ENCODE peak calls at places on chromosome 15, in six cellular contexts. One of them, this sample, is unnamed.

GRCh38 chr15:70535071-70535954 is 228.0 kb downstream of the UACA start:
- DNase-seq in memory B cell: no peak
- DNase-seq in stimulated activated CD4-positive, alpha-beta T cell treated with anti-CD3 and anti-CD28 coated beads, Interleukin-2, amount 100 ng/mL, for 48 hours: peak
- DNase-seq in skeletal muscle cell: no peak
- DNase-seq in LHCN-M2: no peak
- DNase-seq in activated naive CD8-positive, alpha-beta T cell treated with anti-CD3 and anti-CD28 coated beads for 36 hours: peak
- DNase-seq in this sample: no peak

GRCh38 chr15:49624046-49624445 is 3.2 kb downstream of the DTWD1 start:
- DNase-seq in skeletal muscle cell: no peak
- DNase-seq in memory B cell: no peak
- DNase-seq in activated naive CD8-positive, alpha-beta T cell treated with anti-CD3 and anti-CD28 coated beads for 36 hours: no peak
- DNase-seq in stimulated activated CD4-positive, alpha-beta T cell treated with anti-CD3 and anti-CD28 coated beads, Interleukin-2, amount 100 ng/mL, for 48 hours: no peak
- DNase-seq in LHCN-M2: peak
- DNase-seq in this sample: no peak

GRCh38 chr15:99343836-99344551 is 92.7 kb downstream of the LRRC28 start:
- DNase-seq in stimulated activated CD4-positive, alpha-beta T cell treated with anti-CD3 and anti-CD28 coated beads, Interleukin-2, amount 100 ng/mL, for 48 hours: peak
- DNase-seq in activated naive CD8-positive, alpha-beta T cell treated with anti-CD3 and anti-CD28 coated beads for 36 hours: peak
- DNase-seq in memory B cell: peak
- DNase-seq in skeletal muscle cell: no peak
- DNase-seq in LHCN-M2: no peak
- DNase-seq in this sample: no peak

GRCh38 chr15:80834402-80834801 is 55.2 kb downstream of the CEMIP start:
- DNase-seq in skeletal muscle cell: no peak
- DNase-seq in stimulated activated CD4-positive, alpha-beta T cell treated with anti-CD3 and anti-CD28 coated beads, Interleukin-2, amount 100 ng/mL, for 48 hours: no peak
- DNase-seq in activated naive CD8-positive, alpha-beta T cell treated with anti-CD3 and anti-CD28 coated beads for 36 hours: no peak
- DNase-seq in memory B cell: no peak
- DNase-seq in LHCN-M2: no peak
- DNase-seq in this sample: no peak

GRCh38 chr15:80619677-80620076 is 75.4 kb upstream of the ABHD17C start:
- DNase-seq in memory B cell: no peak
- DNase-seq in activated naive CD8-positive, alpha-beta T cell treated with anti-CD3 and anti-CD28 coated beads for 36 hours: no peak
- DNase-seq in stimulated activated CD4-positive, alpha-beta T cell treated with anti-CD3 and anti-CD28 coated beads, Interleukin-2, amount 100 ng/mL, for 48 hours: no peak
- DNase-seq in LHCN-M2: peak
- DNase-seq in skeletal muscle cell: no peak
- DNase-seq in this sample: no peak

GRCh38 chr15:100241572-100242479 is 99.9 kb downstream of the ADAMTS17 start:
- DNase-seq in skeletal muscle cell: no peak
- DNase-seq in activated naive CD8-positive, alpha-beta T cell treated with anti-CD3 and anti-CD28 coated beads for 36 hours: no peak
- DNase-seq in LHCN-M2: peak
- DNase-seq in stimulated activated CD4-positive, alpha-beta T cell treated with anti-CD3 and anti-CD28 coated beads, Interleukin-2, amount 100 ng/mL, for 48 hours: no peak
- DNase-seq in memory B cell: no peak
- DNase-seq in this sample: peak

GRCh38 chr15:67680645-67681044 is 138.1 kb downstream of the MAP2K5 start:
- DNase-seq in skeletal muscle cell: no peak
- DNase-seq in stimulated activated CD4-positive, alpha-beta T cell treated with anti-CD3 and anti-CD28 coated beads, Interleukin-2, amount 100 ng/mL, for 48 hours: no peak
- DNase-seq in activated naive CD8-positive, alpha-beta T cell treated with anti-CD3 and anti-CD28 coated beads for 36 hours: no peak
- DNase-seq in memory B cell: no peak
- DNase-seq in LHCN-M2: peak
- DNase-seq in this sample: no peak

GRCh38 chr15:101183226-101183925 is 68.5 kb downstream of the CHSY1 start:
- DNase-seq in skeletal muscle cell: no peak
- DNase-seq in stimulated activated CD4-positive, alpha-beta T cell treated with anti-CD3 and anti-CD28 coated beads, Interleukin-2, amount 100 ng/mL, for 48 hours: no peak
- DNase-seq in activated naive CD8-positive, alpha-beta T cell treated with anti-CD3 and anti-CD28 coated beads for 36 hours: no peak
- DNase-seq in memory B cell: no peak
- DNase-seq in LHCN-M2: peak
- DNase-seq in this sample: no peak

GRCh38 chr15:78709263-78709882 is 68.4 kb upstream of the CHRNB4 start:
- DNase-seq in stimulated activated CD4-positive, alpha-beta T cell treated with anti-CD3 and anti-CD28 coated beads, Interleukin-2, amount 100 ng/mL, for 48 hours: peak
- DNase-seq in LHCN-M2: peak
- DNase-seq in skeletal muscle cell: no peak
- DNase-seq in memory B cell: peak
- DNase-seq in activated naive CD8-positive, alpha-beta T cell treated with anti-CD3 and anti-CD28 coated beads for 36 hours: peak
- DNase-seq in this sample: peak

GRCh38 chr15:89017370-89018066 is 70.7 kb upstream of the ABHD2 start:
- DNase-seq in stimulated activated CD4-positive, alpha-beta T cell treated with anti-CD3 and anti-CD28 coated beads, Interleukin-2, amount 100 ng/mL, for 48 hours: peak
- DNase-seq in skeletal muscle cell: peak
- DNase-seq in memory B cell: peak
- DNase-seq in activated naive CD8-positive, alpha-beta T cell treated with anti-CD3 and anti-CD28 coated beads for 36 hours: peak
- DNase-seq in LHCN-M2: peak
- DNase-seq in this sample: peak

GRCh38 chr15:81018197-81018596 is 17.5 kb downstream of the TLNRD1 start:
- DNase-seq in stimulated activated CD4-positive, alpha-beta T cell treated with anti-CD3 and anti-CD28 coated beads, Interleukin-2, amount 100 ng/mL, for 48 hours: no peak
- DNase-seq in LHCN-M2: no peak
- DNase-seq in skeletal muscle cell: no peak
- DNase-seq in activated naive CD8-positive, alpha-beta T cell treated with anti-CD3 and anti-CD28 coated beads for 36 hours: no peak
- DNase-seq in memory B cell: no peak
- DNase-seq in this sample: no peak

GRCh38 chr15:67048281-67049279 is 16.8 kb upstream of the SMAD3 start:
- DNase-seq in activated naive CD8-positive, alpha-beta T cell treated with anti-CD3 and anti-CD28 coated beads for 36 hours: no peak
- DNase-seq in LHCN-M2: peak
- DNase-seq in stimulated activated CD4-positive, alpha-beta T cell treated with anti-CD3 and anti-CD28 coated beads, Interleukin-2, amount 100 ng/mL, for 48 hours: no peak
- DNase-seq in skeletal muscle cell: peak
- DNase-seq in memory B cell: no peak
- DNase-seq in this sample: peak

GRCh38 chr15:72389231-72389630 is 8.9 kb upstream of the TMEM202 start:
- DNase-seq in skeletal muscle cell: no peak
- DNase-seq in memory B cell: no peak
- DNase-seq in LHCN-M2: no peak
- DNase-seq in stimulated activated CD4-positive, alpha-beta T cell treated with anti-CD3 and anti-CD28 coated beads, Interleukin-2, amount 100 ng/mL, for 48 hours: no peak
- DNase-seq in activated naive CD8-positive, alpha-beta T cell treated with anti-CD3 and anti-CD28 coated beads for 36 hours: no peak
- DNase-seq in this sample: no peak